ENCODE peak calls at places on chromosome 7, in seven cellular contexts. B is endodermal cell, A is nephron progenitor cell, F is type B pancreatic cell, T is heart right ventricle, H is neural progenitor cell, Y is kidney epithelial cell. Q is an unnamed sample.

GRCh38 chr7:4189151-4189570 is 492.9 kb upstream of the FOXK1 start:
- DNase-seq in B (no peak), Y (peak), T (peak), A (peak), F (no peak), H (peak), Q (no peak)

GRCh38 chr7:148944935-148945934 is 61.1 kb upstream of the EZH2 start:
- DNase-seq in H (no peak), T (no peak), A (no peak), Y (no peak), B (no peak), F (no peak), Q (no peak)

GRCh38 chr7:110001254-110001938 is 1089.5 kb upstream of the LRRN3 start:
- DNase-seq in T (no peak), H (no peak), F (no peak), A (no peak), Y (no peak), B (no peak), Q (no peak)

GRCh38 chr7:105664816-105665525 is 83.7 kb upstream of the EFCAB10 start:
- DNase-seq in F (no peak), B (peak), Y (no peak), H (peak), T (no peak), A (no peak), Q (no peak)

GRCh38 chr7:102065226-102065625 is 221.4 kb upstream of the SH2B2 start:
- DNase-seq in B (no peak), Y (no peak), F (no peak), H (no peak), A (no peak), T (no peak), Q (no peak)

GRCh38 chr7:14197280-14197679 is 207.8 kb upstream of the ETV1 start:
- DNase-seq in Y (no peak), F (no peak), A (no peak), B (no peak), T (no peak), H (no peak), Q (no peak)

GRCh38 chr7:140866926-140867325 is 57.8 kb downstream of the BRAF start:
- DNase-seq in Y (no peak), F (no peak), T (no peak), B (no peak), A (no peak), H (no peak), Q (no peak)

GRCh38 chr7:12709731-12710502 is 22.5 kb downstream of the ARL4A start:
- DNase-seq in B (no peak), T (no peak), Y (no peak), H (no peak), A (no peak), F (no peak), Q (no peak)

GRCh38 chr7:107564553-107565298 is 955 bp downstream of the DUS4L start:
- DNase-seq in T (no peak), Y (peak), A (no peak), B (no peak), H (peak), F (no peak), Q (no peak)

GRCh38 chr7:128863433-128863989 is 855 bp downstream of the ATP6V1F start:
- DNase-seq in A (peak), B (peak), T (no peak), H (peak), F (no peak), Y (no peak), Q (no peak)

GRCh38 chr7:32357535-32358277 is 132.5 kb downstream of the LSM5 start:
- DNase-seq in H (peak), T (no peak), Y (no peak), F (no peak), A (no peak), B (no peak), Q (no peak)

GRCh38 chr7:97671571-97671970 is 60.3 kb upstream of the TAC1 start:
- DNase-seq in H (no peak), Y (no peak), B (no peak), F (no peak), T (no peak), A (no peak), Q (no peak)

GRCh38 chr7:1512781-1513656 is 8.8 kb upstream of the INTS1 start:
- DNase-seq in B (no peak), T (peak), Y (no peak), A (no peak), H (no peak), F (no peak), Q (peak)

GRCh38 chr7:23462846-23463245 is 7.4 kb downstream of the IGF2BP3 start:
- DNase-seq in A (no peak), B (no peak), T (no peak), F (no peak), H (no peak), Y (no peak), Q (no peak)

GRCh38 chr7:139855498-139856270 is 26.6 kb downstream of the TBXAS1 start:
- DNase-seq in T (no peak), Y (no peak), A (no peak), F (no peak), B (no peak), H (no peak), Q (peak)

GRCh38 chr7:27126596-27127327 is 3.8 kb downstream of the HOXA4 start:
- DNase-seq in F (no peak), H (no peak), B (no peak), Y (no peak), T (no peak), A (no peak), Q (no peak)

GRCh38 chr7:21548491-21548890 is 5.7 kb downstream of the DNAH11 start:
- DNase-seq in F (no peak), B (no peak), Y (no peak), T (no peak), H (no peak), A (no peak), Q (no peak)

GRCh38 chr7:21550076-21550475 is 7.2 kb downstream of the DNAH11 start:
- DNase-seq in F (no peak), H (no peak), A (no peak), Y (no peak), B (no peak), T (no peak), Q (no peak)

GRCh38 chr7:21547511-21547910 is 4.7 kb downstream of the DNAH11 start:
- DNase-seq in F (no peak), T (no peak), H (no peak), A (no peak), Y (no peak), B (no peak), Q (no peak)

DNA sequence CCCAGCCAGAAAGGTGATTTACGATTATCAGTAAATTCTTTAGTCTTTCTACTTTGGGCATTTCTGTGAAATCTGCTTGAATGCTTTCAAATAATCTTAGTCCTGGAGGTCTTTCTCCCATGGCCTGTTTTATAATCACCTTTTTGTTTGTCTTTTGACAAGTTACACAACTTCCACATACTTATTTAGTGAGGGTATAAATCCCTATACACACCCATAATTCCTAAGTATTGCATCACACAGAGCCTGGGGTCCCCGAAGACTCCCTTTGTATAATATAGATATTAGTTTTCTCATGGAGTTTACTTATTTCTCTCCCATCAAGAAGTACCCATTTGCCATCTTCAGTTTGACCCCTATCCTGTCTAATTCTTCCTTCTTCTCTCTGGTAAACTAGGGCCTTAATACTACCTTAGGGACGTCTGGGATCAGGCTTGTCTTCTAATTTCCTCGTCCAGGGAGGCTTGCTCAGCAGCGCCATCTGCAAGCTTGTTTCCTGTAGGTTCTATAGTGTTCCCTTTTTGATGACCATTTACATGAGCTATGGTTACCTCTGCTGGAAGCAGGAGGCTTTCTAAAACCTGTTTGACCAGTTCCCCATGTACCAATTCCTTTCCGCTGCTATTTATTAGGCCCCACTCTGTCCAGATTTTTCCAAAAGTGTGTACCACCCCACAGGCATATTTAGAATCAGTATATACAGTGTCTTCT is 8.1 kb downstream of the DNAH11 start:
- DNase-seq in Y (no peak), H (peak), T (no peak), B (peak), A (no peak), F (no peak), Q (no peak)
- TF ChIP-seq CTCF in Y (no peak), H (peak), T (no peak), B (peak), A (no peak), F (no peak), Q (no peak)

DNA sequence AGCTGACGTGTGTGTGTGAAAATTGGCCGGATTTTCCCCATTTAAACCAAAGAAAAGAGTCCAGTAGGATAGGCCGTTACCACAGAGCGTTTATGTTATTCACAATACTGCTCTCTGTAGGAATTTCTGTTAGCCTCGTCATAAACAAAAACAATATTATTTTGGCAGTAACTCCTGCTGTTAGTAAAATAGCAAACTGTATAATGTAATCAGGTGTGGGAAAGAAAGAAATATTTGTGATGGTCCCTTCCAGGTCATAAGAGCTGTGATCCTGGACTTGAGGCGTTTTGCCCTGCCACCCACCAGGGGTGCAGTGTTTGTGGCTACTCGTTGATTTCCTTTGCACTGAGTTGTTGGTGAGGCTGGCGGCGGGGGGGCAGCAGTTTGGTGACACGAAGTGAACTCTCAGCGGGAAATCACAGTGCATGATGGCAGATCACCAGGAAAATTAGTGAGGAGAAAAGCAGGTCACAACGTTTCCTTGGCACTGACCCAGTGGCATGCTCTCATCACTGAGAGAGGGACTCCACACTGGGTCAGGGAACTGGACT is 2.8 kb downstream of the EEPD1 start:
- DNase-seq in B (peak), Y (no peak), F (no peak), H (peak), T (peak), A (peak), Q (no peak)
- TF ChIP-seq CTCF in B (peak), Y (peak), F (no peak), H (no peak), T (no peak), A (no peak), Q (no peak)

GRCh38 chr7:95794917-95795515 is 22.7 kb downstream of the DYNC1I1 start:
- DNase-seq in T (no peak), B (peak), F (no peak), Y (no peak), H (peak), A (no peak), Q (no peak)
- TF ChIP-seq CTCF in T (no peak), B (peak), F (peak), Y (peak), H (peak), A (peak), Q (peak)

DNA sequence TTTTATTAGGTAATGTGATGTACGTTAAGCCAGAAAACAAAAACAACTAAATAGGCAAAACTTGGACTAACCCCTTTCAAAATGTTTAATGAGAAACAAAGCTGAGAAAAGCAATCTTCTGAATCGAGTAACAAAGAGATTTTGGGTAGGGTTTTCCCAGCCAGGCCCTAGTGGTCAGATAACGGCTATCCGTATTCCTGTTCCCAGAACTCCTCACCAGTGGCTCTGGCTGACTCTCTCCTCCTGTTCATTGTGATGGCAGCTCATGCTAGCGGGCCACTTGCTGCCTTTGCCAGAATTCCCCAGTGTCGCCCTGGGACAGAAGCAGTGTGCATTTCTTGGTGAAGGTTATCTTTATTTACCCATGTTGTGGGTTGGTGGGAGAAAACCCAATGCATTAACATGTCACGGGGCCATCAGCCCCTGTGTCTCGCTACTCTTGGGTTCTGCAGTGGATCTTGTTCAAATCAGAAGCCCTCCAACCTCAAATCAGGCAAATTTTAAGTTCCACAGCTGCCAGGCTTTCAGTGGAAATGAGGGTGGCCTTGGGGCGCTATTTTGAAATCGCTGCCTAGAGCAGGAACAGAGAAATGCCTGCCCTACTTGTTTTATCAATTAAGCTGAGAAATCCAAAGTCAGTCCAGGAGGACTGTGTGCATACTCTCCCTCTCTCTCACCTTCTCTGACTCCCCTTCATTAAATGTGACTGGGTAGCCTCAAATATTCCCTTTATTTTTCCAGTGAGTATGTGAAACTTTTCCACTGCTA is 164.5 kb upstream of the NPVF start:
- DNase-seq in A (no peak), H (peak), T (no peak), Y (no peak), F (no peak), B (peak), Q (no peak)
- TF ChIP-seq CTCF in A (no peak), H (peak), T (no peak), Y (no peak), F (peak), B (peak), Q (no peak)

DNA sequence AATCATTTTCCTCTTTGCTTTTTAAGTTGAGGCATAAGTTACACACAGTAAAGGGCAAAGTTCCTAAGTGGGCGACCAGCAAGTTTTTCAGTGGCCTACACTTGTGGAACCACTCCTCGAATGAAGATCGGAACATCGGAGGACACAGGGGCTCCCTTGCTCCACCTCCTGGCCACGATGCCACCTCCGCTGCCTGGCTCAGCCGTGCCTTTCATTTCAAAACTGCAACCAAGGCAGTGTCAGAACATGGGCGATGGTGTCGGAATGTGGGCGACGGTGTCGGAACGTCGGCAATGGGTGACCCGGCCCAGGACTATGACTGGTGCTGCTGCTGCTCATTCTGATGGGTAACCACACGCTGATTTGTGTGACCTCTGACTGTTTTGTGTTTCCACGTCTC is 9.6 kb upstream of the VIPR2 start:
- DNase-seq in Y (no peak), B (no peak), F (no peak), T (no peak), A (no peak), H (no peak), Q (no peak)
- TF ChIP-seq CTCF in Y (no peak), B (no peak), F (no peak), T (no peak), A (no peak), H (no peak), Q (no peak)

GRCh38 chr7:155356323-155357105 is 58.8 kb downstream of the INSIG1 start:
- DNase-seq in H (peak), Y (no peak), T (no peak), A (no peak), F (no peak), B (peak), Q (no peak)
- TF ChIP-seq CTCF in H (peak), Y (peak), T (no peak), A (peak), F (peak), B (peak), Q (peak)

DNA sequence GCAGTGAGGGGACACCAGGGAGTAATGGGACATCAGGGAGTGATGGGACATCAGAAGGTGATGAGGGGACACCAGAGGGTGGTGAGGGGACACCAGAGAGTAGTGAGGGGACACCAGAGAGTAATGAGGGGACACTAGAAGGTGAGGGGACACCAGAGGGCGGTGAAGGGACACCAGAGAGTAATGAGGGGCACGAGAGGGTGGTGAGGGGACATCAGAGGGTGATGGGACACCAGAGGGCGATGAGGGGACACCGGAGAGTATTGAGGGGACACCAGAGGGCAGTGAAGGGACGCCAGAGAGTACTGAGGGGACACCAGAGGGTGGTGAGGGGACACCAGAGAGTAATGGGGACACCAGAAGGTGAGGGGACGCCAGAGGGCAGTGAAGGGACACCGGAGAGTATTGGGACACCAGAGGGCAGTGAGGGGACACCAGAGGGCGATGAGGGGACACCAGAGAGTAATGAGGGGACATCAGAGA is 10.5 kb downstream of the NACAD start:
- DNase-seq in F (no peak), H (no peak), B (peak), T (no peak), A (no peak), Y (no peak), Q (no peak)
- TF ChIP-seq CTCF in F (no peak), H (no peak), B (peak), T (no peak), A (no peak), Y (no peak), Q (no peak)

Q was measured in osteocyte.